ENCODE peak calls at places on chromosomes 2 and 18, in six cellular contexts. R is Panc1, S is HepG2, O is HCT116, M is upper lobe of left lung, E is GM23338. H is an unnamed sample. For H3K4me1, the result is how much of the 10 kb centered on the place peaks cover.

GRCh38 chr18:59623456-59624383 is 73.5 kb downstream of the CCBE1 start:
- ATAC-seq in R (no peak), S (no peak), O (no peak), M (peak), E (no peak), H (peak)

GRCh38 chr2:160295519-160296231 is 95.6 kb upstream of the ITGB6 start:
- ATAC-seq in R (no peak), S (no peak), O (no peak), M (no peak), E (no peak), H (no peak)

GRCh38 chr2:151043484-151043883 is 218.2 kb downstream of the RBM43 start:
- ATAC-seq in R (no peak), S (no peak), O (peak), M (no peak), E (no peak), H (no peak)

GRCh38 chr18:62346327-62347090 is 21.4 kb downstream of the TNFRSF11A start:
- ATAC-seq in R (peak), S (peak), O (no peak), M (no peak), E (peak), H (no peak)

GRCh38 chr2:206823178-206823577 is 57.8 kb downstream of the FASTKD2 start:
- ATAC-seq in R (no peak), S (no peak), O (no peak), M (peak), E (no peak), H (peak)

GRCh38 chr2:5981241-5982055 is 289.3 kb downstream of the SOX11 start:
- ATAC-seq in R (peak), S (no peak), O (no peak), M (peak), E (peak), H (no peak)

GRCh38 chr18:56593906-56594305 is 44.5 kb downstream of the TXNL1 start:
- ATAC-seq in R (no peak), S (no peak), O (peak), M (no peak), E (no peak), H (no peak)

GRCh38 chr2:224175010-224175409 is 135.9 kb upstream of the SERPINE2 start:
- ATAC-seq in R (no peak), S (peak), O (no peak), M (no peak), E (no peak), H (no peak)

GRCh38 chr2:156077041-156077735 is 255.3 kb downstream of the NR4A2 start:
- ATAC-seq in R (no peak), S (no peak), O (no peak), M (no peak), E (no peak), H (no peak)

GRCh38 chr2:50546790-50547189 is 485.1 kb downstream of the NRXN1 start:
- ATAC-seq in R (no peak), S (no peak), O (no peak), M (no peak), E (no peak), H (no peak)

GRCh38 chr2:71746946-71747501 is 293.7 kb downstream of the DYSF start:
- ATAC-seq in R (peak), S (peak), O (peak), M (peak), E (peak), H (peak)

GRCh38 chr2:46034535-46034934 is 262.7 kb upstream of the EPAS1 start:
- ATAC-seq in R (no peak), S (no peak), O (no peak), M (no peak), E (no peak), H (no peak)

GRCh38 chr2:149365826-149366583 is 35.6 kb downstream of the LYPD6 start:
- ATAC-seq in R (no peak), S (no peak), O (peak), M (no peak), E (peak), H (no peak)

GRCh38 chr2:150376627-150377335 is 110.7 kb downstream of the RND3 start:
- ATAC-seq in R (no peak), S (peak), O (no peak), M (no peak), E (no peak), H (no peak)

GRCh38 chr2:46666044-46666662 is 186.8 kb downstream of the TMEM247 start:
- ATAC-seq in R (no peak), S (no peak), O (no peak), M (peak), E (no peak), H (peak)

GRCh38 chr18:63363951-63364350 is 3.1 kb downstream of the KDSR start:
- ATAC-seq in R (no peak), S (no peak), O (no peak), M (no peak), E (no peak), H (no peak)

GRCh38 chr2:204213588-204213987 is 277.0 kb downstream of the ICOS start:
- ATAC-seq in R (no peak), S (no peak), O (no peak), M (no peak), E (no peak), H (no peak)

GRCh38 chr18:49495074-49495473 is 8.0 kb upstream of the C18orf32 start:
- ATAC-seq in R (no peak), S (no peak), O (no peak), M (no peak), E (peak), H (no peak)

GRCh38 chr18:56323673-56324072 is 314.7 kb downstream of the TXNL1 start:
- ATAC-seq in R (no peak), S (no peak), O (no peak), M (no peak), E (peak), H (no peak)

GRCh38 chr2:98086491-98087446 is at the start of gene VWA3B:
- ATAC-seq in R (peak), S (no peak), O (peak), M (peak), E (peak), H (peak)

GRCh38 chr2:199659207-199659606 is 191.8 kb downstream of the FTCDNL1 start:
- ATAC-seq in R (peak), S (peak), O (no peak), M (peak), E (peak), H (peak)

GRCh38 chr2:178315488-178315948 is 121.2 kb downstream of the OSBPL6 start:
- ATAC-seq in R (no peak), S (no peak), O (no peak), M (no peak), E (no peak), H (no peak)

GRCh38 chr2:190599546-190600220 is 49.2 kb upstream of the NAB1 start:
- ATAC-seq in R (no peak), S (peak), O (no peak), M (no peak), E (no peak), H (no peak)

GRCh38 chr2:45698538-45698937 is 47.1 kb downstream of the PRKCE start:
- ATAC-seq in R (no peak), S (no peak), O (no peak), M (no peak), E (no peak), H (no peak)

GRCh38 chr2:97983134-97983533 is 12.6 kb downstream of the TMEM131 start:
- ATAC-seq in R (no peak), S (no peak), O (no peak), M (no peak), E (peak), H (no peak)

GRCh38 chr2:64652231-64653173 is 1.2 kb downstream of the SERTAD2 start:
- ATAC-seq in R (peak), S (peak), O (no peak), M (no peak), E (peak), H (peak)

GRCh38 chr18:43663159-43663558 is 385.9 kb upstream of the SYT4 start:
- ATAC-seq in R (no peak), S (no peak), O (no peak), M (no peak), E (no peak), H (no peak)

GRCh38 chr18:43661570-43661969 is 384.3 kb upstream of the SYT4 start:
- ATAC-seq in R (no peak), S (no peak), O (no peak), M (no peak), E (peak), H (no peak)

GRCh38 chr18:43664487-43665008 is 387.3 kb upstream of the SYT4 start:
- ATAC-seq in R (no peak), S (no peak), O (no peak), M (no peak), E (no peak), H (no peak)

GRCh38 chr18:43665239-43665788 is 388.0 kb upstream of the SYT4 start:
- ATAC-seq in R (no peak), S (no peak), O (no peak), M (no peak), E (no peak), H (no peak)

DNA sequence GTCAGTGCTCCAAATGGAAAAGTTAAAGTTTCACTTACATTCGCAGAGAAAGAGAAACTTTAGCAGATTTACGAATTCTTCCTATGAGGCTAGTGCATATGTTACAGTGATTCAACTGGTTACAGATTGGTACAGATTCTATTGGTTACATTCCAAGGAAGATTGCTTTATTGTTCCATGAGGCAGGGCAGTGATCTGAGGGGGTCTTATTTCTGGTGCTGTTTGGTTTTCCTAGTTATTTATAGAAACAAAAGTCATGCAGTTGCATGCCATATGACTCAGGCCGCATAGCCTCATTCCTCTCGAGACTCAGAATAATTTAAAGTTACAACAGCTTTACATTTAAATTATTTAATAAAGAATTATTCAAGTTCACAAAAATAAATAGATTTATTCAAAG is 385.4 kb upstream of the SYT4 start:
- ATAC-seq in R (no peak), S (no peak), O (no peak), M (no peak), E (no peak), H (no peak)
- TF ChIP-seq POLR2AphosphoS5 in R (no peak), S (no peak), O (no peak), M (no peak), E (no peak), H (no peak)

GRCh38 chr2:60533114-60534033 is 20.1 kb downstream of the BCL11A start:
- ATAC-seq in R (no peak), S (no peak), O (no peak), M (no peak), E (no peak), H (no peak)
- H3K4me1 ChIP-seq in R (under half), S (under half), O (under half), M (under half), E (half or more), H (under half)

GRCh38 chr18:58243401-58243800 is 199.4 kb downstream of the NEDD4L start:
- ATAC-seq in R (no peak), S (no peak), O (no peak), M (no peak), E (no peak), H (no peak)

GRCh38 chr18:58241877-58242276 is 197.9 kb downstream of the NEDD4L start:
- ATAC-seq in R (no peak), S (no peak), O (no peak), M (peak), E (peak), H (peak)

GRCh38 chr18:58242978-58243377 is 199.0 kb downstream of the NEDD4L start:
- ATAC-seq in R (no peak), S (no peak), O (no peak), M (no peak), E (no peak), H (no peak)

GRCh38 chr18:58241026-58241679 is 197.1 kb downstream of the NEDD4L start:
- ATAC-seq in R (no peak), S (no peak), O (no peak), M (no peak), E (no peak), H (no peak)

DNA sequence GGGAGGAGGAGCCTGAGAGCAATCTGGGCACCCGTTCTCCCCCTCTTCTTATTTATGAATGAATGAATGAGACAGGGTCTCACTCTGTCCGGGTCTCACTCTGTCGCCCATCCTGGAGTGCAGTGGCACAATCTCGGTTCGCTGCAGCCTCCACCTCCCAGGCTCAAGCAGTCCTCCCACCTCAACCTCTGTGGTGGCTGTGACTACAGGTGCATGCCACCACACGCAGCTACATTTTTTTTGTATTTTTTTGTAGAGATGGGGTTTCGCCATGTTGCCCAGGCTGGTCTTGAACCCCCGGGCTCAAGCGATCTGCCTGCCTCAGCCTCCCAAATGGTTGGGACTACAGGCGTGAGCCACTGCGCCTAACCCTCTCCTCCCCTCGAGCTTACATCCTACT is 198.4 kb downstream of the NEDD4L start:
- ATAC-seq in R (no peak), S (no peak), O (no peak), M (no peak), E (no peak), H (no peak)
- H3K27ac ChIP-seq in R (no peak), S (no peak), O (no peak), M (no peak), E (peak), H (peak)

DNA sequence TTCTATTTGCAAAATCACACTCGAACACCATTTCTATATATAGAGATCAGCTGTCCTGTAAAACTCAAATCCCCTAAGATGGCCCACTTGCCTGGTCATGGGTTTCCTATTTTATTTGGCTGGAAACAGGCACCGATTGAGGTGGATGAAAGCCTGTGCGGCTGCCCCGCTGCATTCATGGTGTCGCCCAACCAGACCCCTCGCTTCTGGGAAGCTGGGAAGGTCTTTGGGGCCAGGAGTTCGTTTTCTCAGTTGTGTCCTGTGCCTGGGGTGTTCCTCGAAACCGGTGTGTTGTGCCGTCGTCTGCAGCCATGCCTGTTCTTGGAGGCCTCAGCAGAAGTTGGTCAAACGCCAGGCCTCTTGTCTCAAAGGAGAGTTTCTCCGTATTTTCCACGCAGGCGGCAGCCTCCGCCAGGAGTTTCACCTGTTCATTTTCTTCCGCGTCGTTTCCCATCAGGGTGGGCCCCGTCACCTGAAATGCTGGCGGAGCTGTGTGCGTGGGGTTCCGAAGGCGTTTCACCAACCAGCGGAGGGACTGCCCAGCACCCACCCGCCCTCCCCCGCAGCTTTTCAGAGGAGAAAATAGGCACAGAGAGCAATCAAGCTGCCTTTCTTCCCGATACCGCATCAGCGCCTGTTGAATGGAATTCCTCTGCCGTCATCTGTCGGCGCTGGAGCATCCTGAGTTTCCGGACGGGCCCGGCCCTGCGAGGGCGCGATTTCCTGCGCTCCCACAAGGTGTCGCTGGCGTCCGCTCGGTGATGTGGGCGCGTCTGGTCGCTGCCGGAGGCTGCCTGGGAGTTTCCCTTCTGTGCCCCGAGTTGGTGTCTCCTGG is 17.1 kb upstream of the NFATC1 start:
- ATAC-seq in R (peak), S (no peak), O (peak), M (peak), E (peak), H (peak)
- TF ChIP-seq POLR2AphosphoS5 in R (no peak), S (no peak), O (no peak), M (no peak), E (peak), H (peak)

DNA sequence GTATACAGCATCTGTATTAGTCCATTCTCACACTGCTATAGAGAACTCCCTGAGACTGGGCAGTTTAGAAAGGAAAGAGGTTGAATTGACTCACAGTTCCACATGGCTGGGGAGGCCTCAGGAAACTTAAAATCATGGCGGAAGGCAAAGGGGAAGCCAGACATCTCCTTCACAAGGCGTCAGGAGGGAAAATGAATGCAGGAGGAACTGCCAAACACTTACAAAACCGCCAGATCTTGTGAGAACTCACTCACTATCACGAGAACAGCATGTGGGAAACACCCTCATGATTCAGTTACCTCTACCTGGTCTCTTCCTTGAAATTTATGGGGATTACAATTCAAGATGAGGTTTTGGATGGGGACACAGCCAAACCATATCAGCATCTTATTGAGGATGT is 25.4 kb downstream of the MAP4K4 start:
- ATAC-seq in R (no peak), S (no peak), O (no peak), M (peak), E (no peak), H (no peak)
- H3K4me1 ChIP-seq in R (under half), S (half or more), O (under half), M (under half), E (under half), H (under half)

GRCh38 chr2:69390474-69390873 is 3.4 kb upstream of the GFPT1 start:
- ATAC-seq in R (no peak), S (no peak), O (no peak), M (no peak), E (no peak), H (no peak)
- H3K27ac ChIP-seq in R (no peak), S (no peak), O (no peak), M (no peak), E (no peak), H (no peak)

GRCh38 chr2:26977012-26977411 is 6.6 kb downstream of the MAPRE3 start:
- ATAC-seq in R (no peak), S (no peak), O (no peak), M (no peak), E (no peak), H (no peak)

GRCh38 chr2:26975656-26976055 is 5.2 kb downstream of the MAPRE3 start:
- ATAC-seq in R (no peak), S (no peak), O (no peak), M (no peak), E (no peak), H (no peak)

GRCh38 chr2:26976242-26976641 is 5.8 kb downstream of the MAPRE3 start:
- ATAC-seq in R (no peak), S (no peak), O (no peak), M (no peak), E (no peak), H (no peak)

GRCh38 chr2:26979761-26980160 is 9.3 kb downstream of the MAPRE3 start:
- ATAC-seq in R (no peak), S (no peak), O (no peak), M (no peak), E (no peak), H (no peak)

GRCh38 chr2:26978061-26978596 is 7.7 kb downstream of the MAPRE3 start:
- ATAC-seq in R (no peak), S (no peak), O (no peak), M (peak), E (no peak), H (no peak)
- TF ChIP-seq POLR2AphosphoS5 in R (no peak), S (no peak), O (no peak), M (no peak), E (no peak), H (no peak)

DNA sequence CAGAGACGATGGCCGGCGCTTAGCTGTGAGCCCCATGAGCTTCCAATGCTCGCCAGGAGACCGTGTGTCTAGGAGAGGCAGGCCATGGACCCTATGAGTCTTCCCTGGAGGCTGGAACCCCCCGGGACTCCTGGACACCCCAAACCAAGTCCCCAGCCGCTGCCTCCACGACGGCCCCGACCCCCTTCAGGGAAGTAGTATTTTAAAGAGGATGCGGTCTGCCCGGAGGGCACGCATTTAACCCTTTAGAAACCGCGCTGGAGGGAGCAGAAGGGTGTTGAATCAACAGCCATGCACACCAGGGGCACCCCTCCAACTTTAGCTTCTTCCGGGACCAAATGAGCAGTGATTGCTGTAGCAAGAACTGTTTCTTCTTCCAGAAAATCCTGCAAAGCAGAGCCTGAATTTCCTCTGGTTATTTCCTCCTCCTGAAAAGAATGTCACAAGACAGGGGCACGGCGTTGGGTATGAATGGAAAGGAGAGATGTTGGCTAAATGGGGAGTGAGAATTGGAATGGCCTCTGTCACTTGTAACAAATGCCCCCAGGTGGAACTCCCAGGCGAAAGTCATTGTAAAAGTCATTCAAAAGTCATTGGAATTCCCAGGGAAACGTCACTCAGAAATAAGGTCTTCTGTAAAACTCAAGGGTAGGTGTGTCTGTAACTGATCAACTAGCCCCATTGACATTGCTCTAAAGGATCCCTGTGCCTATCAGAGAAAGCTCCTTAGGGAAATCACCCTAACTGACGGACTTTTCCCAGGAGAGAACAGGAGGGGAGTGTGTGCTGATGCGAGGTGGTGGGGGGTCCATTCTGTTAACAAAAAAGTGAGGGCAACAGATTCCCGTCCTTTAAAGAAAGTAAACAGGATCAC is 5.8 kb upstream of the GBX2 start:
- ATAC-seq in R (no peak), S (peak), O (no peak), M (no peak), E (no peak), H (no peak)
- H3K4me1 ChIP-seq in R (under half), S (under half), O (half or more), M (under half), E (half or more), H (under half)

GRCh38 chr2:235262750-235263149 is 231.1 kb upstream of the AGAP1 start:
- ATAC-seq in R (no peak), S (no peak), O (no peak), M (no peak), E (no peak), H (no peak)
- H3K27ac ChIP-seq in R (no peak), S (no peak), O (no peak), M (no peak), E (no peak), H (no peak)

GRCh38 chr2:237057893-237058300 is 27.8 kb upstream of the COPS8 start:
- ATAC-seq in R (no peak), S (no peak), O (no peak), M (no peak), E (no peak), H (no peak)
- TF ChIP-seq POLR2AphosphoS5 in R (no peak), S (no peak), O (no peak), M (no peak), E (no peak), H (no peak)